ENCODE peak calls at places on chromosomes 4 and X, in five cellular contexts. C, H, G, R and Q are unnamed samples.

GRCh38 chr4:54550415-54551171 is 107.2 kb upstream of the KIT start:
- DNase-seq in R (no peak), G (peak), C (no peak), H (no peak), Q (peak)

GRCh38 chrX:132651411-132652086 is 162.7 kb upstream of the MBNL3 start:
- DNase-seq in R (peak), C (no peak), G (no peak), H (peak), Q (peak)

GRCh38 chrX:153728951-153729631 is 4.4 kb downstream of the ABCD1 start:
- DNase-seq in H (no peak), G (no peak), R (no peak), C (no peak), Q (no peak)

GRCh38 chr4:56681158-56681848 is at the start of gene HOPX:
- DNase-seq in H (no peak), C (no peak), R (no peak), G (no peak), Q (no peak)

GRCh38 chrX:12919051-12919450 is 12.6 kb downstream of the TLR8 start:
- DNase-seq in C (no peak), R (no peak), G (no peak), H (no peak), Q (no peak)

GRCh38 chrX:109952050-109952449 is 50.9 kb upstream of the TMEM164 start:
- DNase-seq in C (no peak), H (no peak), R (no peak), G (no peak), Q (no peak)

GRCh38 chr4:145774473-145774872 is 94.5 kb downstream of the C4orf51 start:
- DNase-seq in H (no peak), C (no peak), G (no peak), R (no peak), Q (no peak)

GRCh38 chrX:122567911-122568310 is 616.2 kb upstream of the GRIA3 start:
- DNase-seq in C (no peak), G (peak), R (no peak), H (no peak), Q (no peak)

GRCh38 chrX:129840334-129840733 is 3.4 kb downstream of the ZDHHC9 start:
- DNase-seq in H (no peak), C (no peak), R (no peak), G (no peak), Q (no peak)

GRCh38 chr4:184624972-184625554 is 24.2 kb downstream of the CASP3 start:
- DNase-seq in H (no peak), C (no peak), G (no peak), R (no peak), Q (no peak)

GRCh38 chrX:94361241-94361640 is 687.2 kb downstream of the FAM133A start:
- DNase-seq in C (no peak), H (no peak), G (no peak), R (no peak), Q (no peak)

GRCh38 chrX:135112096-135112729 is 8.1 kb downstream of the ETDB start:
- DNase-seq in H (peak), G (peak), C (no peak), R (peak), Q (peak)

GRCh38 chr4:11704136-11704535 is 275.4 kb upstream of the HS3ST1 start:
- DNase-seq in H (no peak), R (no peak), C (no peak), G (no peak), Q (no peak)

GRCh38 chrX:46582964-46583363 is 9.4 kb downstream of the CHST7 start:
- DNase-seq in R (peak), C (peak), H (no peak), G (peak), Q (peak)

GRCh38 chrX:102899940-102900916 is 36.8 kb upstream of the RAB40AL start:
- DNase-seq in H (peak), G (peak), C (peak), R (peak), Q (peak)

GRCh38 chr4:13933163-13933562 is 305.6 kb upstream of the BOD1L1 start:
- DNase-seq in H (no peak), R (peak), G (peak), C (no peak), Q (peak)

GRCh38 chr4:8906991-8907595 is 35.5 kb upstream of the HMX1 start:
- DNase-seq in G (no peak), R (no peak), H (no peak), C (no peak), Q (no peak)

GRCh38 chr4:82403725-82404124 is 26.5 kb downstream of the HNRNPDL start:
- DNase-seq in R (no peak), G (no peak), C (no peak), H (no peak), Q (no peak)

GRCh38 chr4:26273308-26273980 is 47.4 kb upstream of the RBPJ start:
- DNase-seq in C (no peak), G (no peak), R (no peak), H (no peak), Q (peak)

GRCh38 chrX:72475338-72475737 is 97.3 kb downstream of the HDAC8 start:
- DNase-seq in H (no peak), R (no peak), C (no peak), G (no peak), Q (no peak)